ENCODE peak calls at places on chromosomes 16 and 17, in nine cellular contexts. Q is amniotic stem cell; X is CD4-positive, alpha-beta T cell; V is psoas muscle; T is GM10248; B is NCI-H524; L is lower leg skin; W is breast epithelium; C is HT-29. G is an unnamed sample.

GRCh38 chr17:75876190-75876937 is 2.0 kb downstream of the TRIM47 start:
- DNase-seq in Q (no peak), X (peak), V (peak), T (peak), B (peak), L (peak), W (no peak), C (peak), G (peak)

GRCh38 chr17:50149425-50150353 is 788 bp downstream of the PPP1R9B start:
- DNase-seq in Q (no peak), X (peak), V (peak), T (no peak), B (peak), L (no peak), W (no peak), C (peak), G (no peak)

GRCh38 chr17:57956311-57957119 is 1.3 kb upstream of the CUEDC1 start:
- DNase-seq in Q (no peak), X (peak), V (no peak), T (peak), B (peak), L (no peak), W (peak), C (no peak), G (peak)

GRCh38 chr16:85752511-85753420 is 1.9 kb upstream of the C16orf74 start:
- DNase-seq in Q (no peak), X (no peak), V (no peak), T (no peak), B (peak), L (no peak), W (peak), C (no peak), G (no peak)

GRCh38 chr17:62859146-62859545 is 51.0 kb upstream of the MARCHF10 start:
- DNase-seq in Q (no peak), X (no peak), V (no peak), T (no peak), B (no peak), L (no peak), W (no peak), C (no peak), G (no peak)

GRCh38 chr16:51500306-51500705 is 349.2 kb upstream of the SALL1 start:
- DNase-seq in Q (no peak), X (no peak), V (no peak), T (no peak), B (no peak), L (no peak), W (no peak), C (no peak), G (no peak)

GRCh38 chr16:8614435-8615029 is 7.0 kb upstream of the METTL22 start:
- DNase-seq in Q (no peak), X (no peak), V (no peak), T (no peak), B (no peak), L (no peak), W (no peak), C (no peak), G (no peak)

GRCh38 chr17:40922239-40922638 is 15.2 kb downstream of the KRT23 start:
- DNase-seq in Q (peak), X (no peak), V (peak), T (no peak), B (no peak), L (peak), W (no peak), C (peak), G (no peak)

GRCh38 chr17:74813793-74814192 is 37.6 kb upstream of the NAT9 start:
- DNase-seq in Q (no peak), X (no peak), V (no peak), T (no peak), B (no peak), L (no peak), W (no peak), C (no peak), G (no peak)

GRCh38 chr16:15502041-15502725 is 67.8 kb downstream of the BMERB1 start:
- DNase-seq in Q (peak), X (no peak), V (peak), T (no peak), B (no peak), L (no peak), W (no peak), C (peak), G (no peak)

GRCh38 chr16:72819345-72819744 is 228.6 kb downstream of the ZFHX3 start:
- DNase-seq in Q (peak), X (no peak), V (no peak), T (no peak), B (no peak), L (no peak), W (no peak), C (no peak), G (no peak)

GRCh38 chr16:28166394-28167208 is 45.2 kb downstream of the XPO6 start:
- DNase-seq in Q (no peak), X (no peak), V (no peak), T (no peak), B (no peak), L (no peak), W (no peak), C (no peak), G (no peak)

GRCh38 chr17:43875476-43876147 is 28.6 kb downstream of the CD300LG start:
- DNase-seq in Q (no peak), X (no peak), V (no peak), T (no peak), B (no peak), L (no peak), W (no peak), C (no peak), G (no peak)

GRCh38 chr17:75878174-75878998 is at the start of gene TRIM47:
- DNase-seq in Q (no peak), X (no peak), V (peak), T (no peak), B (peak), L (peak), W (no peak), C (peak), G (no peak)

GRCh38 chr17:81599719-81600486 is 37.0 kb downstream of the NPLOC4 start:
- DNase-seq in Q (peak), X (no peak), V (no peak), T (no peak), B (no peak), L (no peak), W (no peak), C (no peak), G (no peak)

GRCh38 chr17:50052241-50052788 is 3.6 kb upstream of the ITGA3 start:
- DNase-seq in Q (no peak), X (no peak), V (no peak), T (no peak), B (no peak), L (no peak), W (no peak), C (peak), G (no peak)

GRCh38 chr16:82995927-82996441 is 369.2 kb downstream of the CDH13 start:
- DNase-seq in Q (peak), X (no peak), V (no peak), T (no peak), B (no peak), L (no peak), W (no peak), C (peak), G (no peak)

GRCh38 chr17:81601525-81602120 is 35.3 kb downstream of the NPLOC4 start:
- DNase-seq in Q (peak), X (peak), V (no peak), T (peak), B (peak), L (no peak), W (no peak), C (peak), G (peak)

GRCh38 chr16:12586701-12587100 is 217.0 kb downstream of the CPPED1 start:
- DNase-seq in Q (no peak), X (no peak), V (no peak), T (no peak), B (no peak), L (no peak), W (peak), C (no peak), G (no peak)

GRCh38 chr16:17258848-17259713 is 211.7 kb downstream of the XYLT1 start:
- DNase-seq in Q (no peak), X (no peak), V (no peak), T (peak), B (no peak), L (no peak), W (no peak), C (no peak), G (peak)

GRCh38 chr16:680967-681745 is 946 bp downstream of the STUB1 start:
- DNase-seq in Q (no peak), X (no peak), V (peak), T (no peak), B (peak), L (no peak), W (no peak), C (peak), G (no peak)

GRCh38 chr17:16947470-16947869 is 24.4 kb downstream of the TNFRSF13B start:
- DNase-seq in Q (no peak), X (no peak), V (no peak), T (no peak), B (no peak), L (no peak), W (no peak), C (no peak), G (no peak)

GRCh38 chr17:77727216-77727615 is 231.3 kb upstream of the TNRC6C start:
- DNase-seq in Q (no peak), X (no peak), V (no peak), T (no peak), B (no peak), L (peak), W (no peak), C (no peak), G (no peak)

GRCh38 chr16:77221482-77221881 is 22.3 kb downstream of the SYCE1L start:
- DNase-seq in Q (no peak), X (no peak), V (no peak), T (no peak), B (no peak), L (no peak), W (no peak), C (no peak), G (no peak)

GRCh38 chr16:14669776-14670175 is 24.3 kb downstream of the PLA2G10 start:
- DNase-seq in Q (no peak), X (no peak), V (no peak), T (no peak), B (no peak), L (no peak), W (no peak), C (peak), G (no peak)

GRCh38 chr17:47188266-47188665 is 829 bp downstream of the CDC27 start:
- DNase-seq in Q (no peak), X (no peak), V (no peak), T (no peak), B (peak), L (no peak), W (no peak), C (peak), G (no peak)

GRCh38 chr16:56625943-56626654 is 518 bp downstream of the MT1E start:
- DNase-seq in Q (no peak), X (no peak), V (peak), T (no peak), B (no peak), L (peak), W (no peak), C (no peak), G (no peak)

GRCh38 chr17:78575340-78575739 is 1.9 kb downstream of the DNAH17 start:
- DNase-seq in Q (no peak), X (no peak), V (no peak), T (no peak), B (no peak), L (no peak), W (no peak), C (no peak), G (no peak)

GRCh38 chr17:68319420-68320162 is 28.3 kb downstream of the ARSG start:
- DNase-seq in Q (no peak), X (no peak), V (no peak), T (no peak), B (no peak), L (no peak), W (no peak), C (no peak), G (no peak)

GRCh38 chr17:77214328-77214727 is 73.6 kb downstream of the SEC14L1 start:
- DNase-seq in Q (no peak), X (no peak), V (no peak), T (no peak), B (no peak), L (no peak), W (no peak), C (no peak), G (no peak)

GRCh38 chr17:42045719-42046118 is 4.7 kb downstream of the C17orf113 start:
- DNase-seq in Q (no peak), X (no peak), V (no peak), T (no peak), B (peak), L (no peak), W (no peak), C (no peak), G (no peak)

GRCh38 chr17:5508855-5509254 is 22.5 kb downstream of the MIS12 start:
- DNase-seq in Q (peak), X (no peak), V (no peak), T (no peak), B (peak), L (no peak), W (no peak), C (no peak), G (no peak)

GRCh38 chr16:2511128-2511785 is 2.5 kb upstream of the ATP6V0C start:
- DNase-seq in Q (no peak), X (no peak), V (peak), T (no peak), B (no peak), L (peak), W (no peak), C (no peak), G (no peak)

GRCh38 chr16:29663020-29663828 is at the start of gene SPN:
- DNase-seq in Q (no peak), X (no peak), V (no peak), T (peak), B (no peak), L (no peak), W (no peak), C (no peak), G (no peak)

GRCh38 chr17:50659220-50659619 is 24.5 kb downstream of the ABCC3 start:
- DNase-seq in Q (no peak), X (no peak), V (no peak), T (no peak), B (no peak), L (no peak), W (no peak), C (no peak), G (no peak)

GRCh38 chr16:11367483-11367906 is 22.2 kb downstream of the RMI2 start:
- DNase-seq in Q (no peak), X (no peak), V (no peak), T (no peak), B (no peak), L (no peak), W (no peak), C (no peak), G (no peak)

GRCh38 chr17:29586676-29587469 is 2.6 kb downstream of the GIT1 start:
- DNase-seq in Q (no peak), X (no peak), V (no peak), T (no peak), B (no peak), L (no peak), W (no peak), C (no peak), G (no peak)

GRCh38 chr17:38750312-38751121 is 2.0 kb upstream of the PSMB3 start:
- DNase-seq in Q (no peak), X (no peak), V (no peak), T (no peak), B (peak), L (no peak), W (no peak), C (peak), G (no peak)

G was measured in GM19239.